ENCODE peak calls at places on chromosomes 16 and 17, in five cellular contexts. Q is cardiac muscle cell, G is suprapubic skin, M is coronary artery, E is brain microvascular endothelial cell. P is an unnamed sample.
A peak's percentile ranks its signal among the peaks of the same experiment; 100 is the strongest.

GRCh38 chr16:10625595-10626357 is 45.4 kb upstream of the EMP2 start:
- DNase-seq in Q (no peak), G (no peak), M (no peak), E (peak; percentile 1), P (no peak)

GRCh38 chr16:87145181-87146176 is 171.7 kb downstream of the C16orf95 start:
- DNase-seq in Q (peak; percentile 84), G (peak; percentile 49), M (no peak), E (peak; percentile 85), P (no peak)

GRCh38 chr16:70416748-70417616 is 21.9 kb downstream of the ST3GAL2 start:
- DNase-seq in Q (no peak), G (no peak), M (no peak), E (no peak), P (no peak)

GRCh38 chr17:17781591-17782424 is 55.0 kb downstream of the SREBF1 start:
- DNase-seq in Q (peak; percentile 62), G (no peak), M (peak; percentile 84), E (peak; percentile 12), P (peak; percentile 93)

GRCh38 chr17:50469671-50470305 is 1.1 kb upstream of the CHAD start:
- DNase-seq in Q (no peak), G (no peak), M (no peak), E (no peak), P (no peak)

GRCh38 chr17:49578963-49579500 is 3.4 kb downstream of the NXPH3 start:
- DNase-seq in Q (no peak), G (no peak), M (no peak), E (no peak), P (no peak)

GRCh38 chr17:82324566-82325285 is 7.3 kb upstream of the CD7 start:
- DNase-seq in Q (no peak), G (no peak), M (no peak), E (no peak), P (no peak)

GRCh38 chr17:74417178-74418045 is 14.5 kb upstream of the GPRC5C start:
- DNase-seq in Q (peak; percentile 40), G (no peak), M (no peak), E (peak; percentile 24), P (no peak)

GRCh38 chr17:76843703-76844484 is 24.3 kb upstream of the MGAT5B start:
- DNase-seq in Q (peak; percentile 13), G (no peak), M (no peak), E (no peak), P (no peak)

GRCh38 chr17:49287481-49287880 is 56.9 kb upstream of the PHOSPHO1 start:
- DNase-seq in Q (no peak), G (no peak), M (no peak), E (no peak), P (peak; percentile 76)

GRCh38 chr17:33494156-33494555 is 201.1 kb upstream of the ASIC2 start:
- DNase-seq in Q (peak; percentile 17), G (no peak), M (no peak), E (peak; percentile 35), P (no peak)

GRCh38 chr17:79415365-79415764 is 195.5 kb downstream of the RBFOX3 start:
- DNase-seq in Q (no peak), G (no peak), M (no peak), E (no peak), P (no peak)

GRCh38 chr16:54934536-54935410 is 4.1 kb downstream of the IRX5 start:
- DNase-seq in Q (no peak), G (no peak), M (no peak), E (no peak), P (peak; percentile 90)

GRCh38 chr17:67520916-67521772 is 144.1 kb downstream of the PITPNC1 start:
- DNase-seq in Q (no peak), G (no peak), M (no peak), E (no peak), P (peak; percentile 31)

GRCh38 chr16:10594312-10594950 is 14.0 kb upstream of the EMP2 start:
- DNase-seq in Q (no peak), G (peak; percentile 85), M (no peak), E (no peak), P (peak; percentile 91)

GRCh38 chr16:48479319-48479718 is 94.1 kb upstream of the SIAH1 start:
- DNase-seq in Q (no peak), G (no peak), M (no peak), E (no peak), P (no peak)

GRCh38 chr16:86762035-86762550 is 183.7 kb downstream of the FOXL1 start:
- DNase-seq in Q (no peak), G (peak; percentile 28), M (no peak), E (no peak), P (no peak)

GRCh38 chr17:77466140-77466539 is 325.4 kb downstream of the SEC14L1 start:
- DNase-seq in Q (no peak), G (no peak), M (no peak), E (no peak), P (no peak)

GRCh38 chr17:39536468-39536867 is 71.3 kb downstream of the NEUROD2 start:
- DNase-seq in Q (no peak), G (no peak), M (no peak), E (no peak), P (no peak)

GRCh38 chr16:24041834-24042631 is 206.2 kb downstream of the PRKCB start:
- DNase-seq in Q (peak; percentile 64), G (no peak), M (no peak), E (peak; percentile 63), P (no peak)

GRCh38 chr17:49913226-49914095 is 55.5 kb upstream of the DLX4 start:
- DNase-seq in Q (peak; percentile 20), G (no peak), M (no peak), E (peak; percentile 54), P (no peak)

GRCh38 chr17:30550512-30551273 is 73.5 kb downstream of the GOSR1 start:
- DNase-seq in Q (peak; percentile 49), G (no peak), M (no peak), E (peak; percentile 11), P (peak; percentile 78)

GRCh38 chr16:10927497-10928112 is 14.7 kb downstream of the DEXI start:
- DNase-seq in Q (no peak), G (no peak), M (no peak), E (no peak), P (no peak)

GRCh38 chr17:35731239-35731931 is at the start of gene RASL10B:
- DNase-seq in Q (peak; percentile 62), G (no peak), M (no peak), E (peak; percentile 29), P (peak; percentile 89)

GRCh38 chr16:626787-627457 is 3.9 kb upstream of the WFIKKN1 start:
- DNase-seq in Q (peak; percentile 96), G (peak; percentile 84), M (no peak), E (peak; percentile 96), P (no peak)

GRCh38 chr17:74280093-74280513 is 6.1 kb downstream of the DNAI2 start:
- DNase-seq in Q (no peak), G (no peak), M (no peak), E (no peak), P (no peak)

GRCh38 chr16:87418644-87419043 is 26.5 kb downstream of the MAP1LC3B start:
- DNase-seq in Q (no peak), G (no peak), M (no peak), E (no peak), P (no peak)

GRCh38 chr17:74773871-74774286 is 2.3 kb downstream of the NAT9 start:
- DNase-seq in Q (peak; percentile 78), G (no peak), M (no peak), E (peak; percentile 63), P (no peak)

GRCh38 chr17:60091908-60092331 is 13.2 kb upstream of the HEATR6 start:
- DNase-seq in Q (peak; percentile 49), G (no peak), M (no peak), E (peak; percentile 64), P (no peak)

GRCh38 chr17:49290690-49291326 is 60.2 kb upstream of the PHOSPHO1 start:
- DNase-seq in Q (peak; percentile 60), G (no peak), M (no peak), E (peak; percentile 45), P (no peak)

GRCh38 chr17:45092932-45093430 is 31.9 kb downstream of the NMT1 start:
- DNase-seq in Q (peak; percentile 98), G (peak; percentile 90), M (peak; percentile 96), E (peak; percentile 97), P (peak; percentile 95)

GRCh38 chr16:2471653-2472487 is 773 bp downstream of the NTN3 start:
- DNase-seq in Q (no peak), G (no peak), M (no peak), E (no peak), P (no peak)

GRCh38 chr16:57904101-57904500 is 66.8 kb downstream of the CNGB1 start:
- DNase-seq in Q (no peak), G (no peak), M (no peak), E (no peak), P (no peak)
- H3K4me3 ChIP-seq in Q (no peak overlapping the region), G (no peak overlapping the region), M (no peak overlapping the region), E (no peak overlapping the region), P (no peak overlapping the region)

DNA sequence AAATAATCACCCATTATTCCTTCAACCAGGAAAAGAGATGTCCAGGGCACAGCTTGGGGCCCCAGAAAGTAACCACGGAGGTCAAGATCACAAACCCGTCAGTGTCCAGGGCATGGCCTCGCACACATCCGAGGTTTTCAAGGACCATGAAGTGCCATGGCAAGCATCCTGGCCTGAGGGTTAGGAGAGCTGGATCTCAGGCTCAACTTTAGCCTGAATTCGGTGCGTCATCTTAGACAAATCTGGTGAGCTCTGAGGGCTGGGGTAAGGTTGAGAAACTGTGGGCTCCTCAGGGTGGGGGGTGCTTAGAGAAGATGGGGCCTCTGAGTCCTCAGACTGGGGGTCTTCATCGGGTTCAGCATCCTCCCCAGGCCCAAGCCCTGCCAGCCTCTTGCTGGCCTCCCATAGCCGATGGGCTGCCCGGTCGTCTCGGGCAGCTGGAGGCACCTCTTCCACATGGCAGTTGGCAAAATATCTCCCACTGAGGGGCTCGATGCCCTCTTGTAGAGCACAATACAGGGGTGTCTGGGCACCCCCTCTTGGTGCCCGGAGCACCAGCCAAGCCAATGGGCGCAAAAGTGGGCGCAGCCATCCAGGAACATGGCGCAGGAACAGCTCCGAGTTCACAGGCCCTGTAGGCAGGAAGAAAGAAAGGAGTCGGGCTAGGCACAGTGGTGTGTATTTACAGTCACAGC is 875 bp upstream of the FLOT2 start:
- DNase-seq in Q (no peak), G (peak; percentile 54), M (no peak), E (no peak), P (no peak)
- H3K4me3 ChIP-seq in Q (no peak overlapping the region), G (peak overlapping the region; percentile 91), M (peak overlapping the region; percentile 99), E (no peak overlapping the region), P (no peak overlapping the region)

GRCh38 chr16:30026449-30026848 is 3.5 kb downstream of the C16orf92 start:
- DNase-seq in Q (no peak), G (no peak), M (no peak), E (no peak), P (no peak)
- H3K4me3 ChIP-seq in Q (no peak overlapping the region), G (no peak overlapping the region), M (no peak overlapping the region), E (no peak overlapping the region), P (no peak overlapping the region)

GRCh38 chr16:56708821-56709685 is 20.9 kb upstream of the NUP93 start:
- DNase-seq in Q (no peak), G (no peak), M (no peak), E (no peak), P (no peak)
- H3K4me3 ChIP-seq in Q (no peak overlapping the region), G (no peak overlapping the region), M (no peak overlapping the region), E (no peak overlapping the region), P (no peak overlapping the region)

GRCh38 chr17:5023588-5024147 is 11.6 kb downstream of the SLC52A1 start:
- DNase-seq in Q (no peak), G (no peak), M (no peak), E (no peak), P (no peak)

GRCh38 chr17:5022171-5022711 is 13.0 kb downstream of the SLC52A1 start:
- DNase-seq in Q (no peak), G (no peak), M (peak; percentile 69), E (no peak), P (no peak)

GRCh38 chr17:5024604-5025003 is 10.6 kb downstream of the SLC52A1 start:
- DNase-seq in Q (no peak), G (no peak), M (no peak), E (no peak), P (no peak)

GRCh38 chr17:5020502-5021023 is 14.7 kb downstream of the SLC52A1 start:
- DNase-seq in Q (no peak), G (no peak), M (peak; percentile 69), E (no peak), P (no peak)

GRCh38 chr17:5019475-5019956 is 15.7 kb downstream of the SLC52A1 start:
- DNase-seq in Q (peak; percentile 12), G (no peak), M (no peak), E (no peak), P (no peak)
- H3K4me3 ChIP-seq in Q (no peak overlapping the region), G (no peak overlapping the region), M (no peak overlapping the region), E (no peak overlapping the region), P (no peak overlapping the region)

P was measured in lower leg skin.